ENCODE peak calls at places on chromosomes 2 and 18, in nine cellular contexts. One of them, this sample, is unnamed.

GRCh38 chr18:13381907-13382682 is 163.5 kb downstream of the LDLRAD4 start:
- DNase-seq in WTC11: no peak
- DNase-seq in fibroblast of mammary gland: peak
- DNase-seq in left ventricle myocardium inferior: peak
- DNase-seq in GM12878: no peak
- DNase-seq in GM12865: peak
- DNase-seq in PC-3: no peak
- DNase-seq in fibroblast of the aortic adventitia: peak
- DNase-seq in testis: peak
- DNase-seq in this sample: peak

GRCh38 chr2:157420771-157421323 is 23.0 kb downstream of the CYTIP start:
- DNase-seq in WTC11: no peak
- DNase-seq in fibroblast of mammary gland: peak
- DNase-seq in left ventricle myocardium inferior: no peak
- DNase-seq in GM12878: no peak
- DNase-seq in GM12865: peak
- DNase-seq in PC-3: no peak
- DNase-seq in fibroblast of the aortic adventitia: peak
- DNase-seq in testis: no peak
- DNase-seq in this sample: no peak

GRCh38 chr18:48805826-48806535 is 144.8 kb downstream of the SMAD7 start:
- DNase-seq in WTC11: peak
- DNase-seq in fibroblast of mammary gland: no peak
- DNase-seq in left ventricle myocardium inferior: peak
- DNase-seq in GM12878: no peak
- DNase-seq in GM12865: no peak
- DNase-seq in PC-3: no peak
- DNase-seq in fibroblast of the aortic adventitia: no peak
- DNase-seq in testis: peak
- DNase-seq in this sample: no peak

GRCh38 chr2:18077211-18077610 is 198.7 kb downstream of the KCNS3 start:
- DNase-seq in WTC11: no peak
- DNase-seq in fibroblast of mammary gland: no peak
- DNase-seq in left ventricle myocardium inferior: no peak
- DNase-seq in GM12878: no peak
- DNase-seq in GM12865: no peak
- DNase-seq in PC-3: no peak
- DNase-seq in fibroblast of the aortic adventitia: no peak
- DNase-seq in testis: no peak
- DNase-seq in this sample: no peak

GRCh38 chr2:40279001-40279400 is 172.9 kb downstream of the SLC8A1 start:
- DNase-seq in WTC11: no peak
- DNase-seq in fibroblast of mammary gland: peak
- DNase-seq in left ventricle myocardium inferior: no peak
- DNase-seq in GM12878: no peak
- DNase-seq in GM12865: no peak
- DNase-seq in PC-3: no peak
- DNase-seq in fibroblast of the aortic adventitia: peak
- DNase-seq in testis: no peak
- DNase-seq in this sample: no peak

GRCh38 chr2:26994975-26995374 is 24.5 kb downstream of the MAPRE3 start:
- DNase-seq in WTC11: no peak
- DNase-seq in fibroblast of mammary gland: no peak
- DNase-seq in left ventricle myocardium inferior: no peak
- DNase-seq in GM12878: no peak
- DNase-seq in GM12865: no peak
- DNase-seq in PC-3: no peak
- DNase-seq in fibroblast of the aortic adventitia: no peak
- DNase-seq in testis: no peak
- DNase-seq in this sample: no peak

GRCh38 chr2:162587653-162588052 is 243.7 kb downstream of the GCA start:
- DNase-seq in WTC11: no peak
- DNase-seq in fibroblast of mammary gland: no peak
- DNase-seq in left ventricle myocardium inferior: no peak
- DNase-seq in GM12878: no peak
- DNase-seq in GM12865: no peak
- DNase-seq in PC-3: no peak
- DNase-seq in fibroblast of the aortic adventitia: no peak
- DNase-seq in testis: no peak
- DNase-seq in this sample: no peak

GRCh38 chr18:74196220-74197119 is 48.1 kb downstream of the TIMM21 start:
- DNase-seq in WTC11: no peak
- DNase-seq in fibroblast of mammary gland: peak
- DNase-seq in left ventricle myocardium inferior: no peak
- DNase-seq in GM12878: peak
- DNase-seq in GM12865: peak
- DNase-seq in PC-3: peak
- DNase-seq in fibroblast of the aortic adventitia: peak
- DNase-seq in testis: peak
- DNase-seq in this sample: peak

GRCh38 chr2:238569415-238570195 is 142.9 kb downstream of the ASB1 start:
- DNase-seq in WTC11: no peak
- DNase-seq in fibroblast of mammary gland: no peak
- DNase-seq in left ventricle myocardium inferior: no peak
- DNase-seq in GM12878: no peak
- DNase-seq in GM12865: no peak
- DNase-seq in PC-3: no peak
- DNase-seq in fibroblast of the aortic adventitia: no peak
- DNase-seq in testis: peak
- DNase-seq in this sample: no peak

GRCh38 chr2:238568455-238569414 is 142.0 kb downstream of the ASB1 start:
- DNase-seq in WTC11: no peak
- DNase-seq in fibroblast of mammary gland: no peak
- DNase-seq in left ventricle myocardium inferior: no peak
- DNase-seq in GM12878: no peak
- DNase-seq in GM12865: no peak
- DNase-seq in PC-3: no peak
- DNase-seq in fibroblast of the aortic adventitia: no peak
- DNase-seq in testis: no peak
- DNase-seq in this sample: no peak

GRCh38 chr2:238570926-238571325 is 144.2 kb downstream of the ASB1 start:
- DNase-seq in WTC11: no peak
- DNase-seq in fibroblast of mammary gland: no peak
- DNase-seq in left ventricle myocardium inferior: no peak
- DNase-seq in GM12878: no peak
- DNase-seq in GM12865: no peak
- DNase-seq in PC-3: no peak
- DNase-seq in fibroblast of the aortic adventitia: no peak
- DNase-seq in testis: no peak
- DNase-seq in this sample: no peak

GRCh38 chr2:238571626-238572372 is 145.1 kb downstream of the ASB1 start:
- DNase-seq in WTC11: no peak
- DNase-seq in fibroblast of mammary gland: no peak
- DNase-seq in left ventricle myocardium inferior: no peak
- DNase-seq in GM12878: no peak
- DNase-seq in GM12865: no peak
- DNase-seq in PC-3: no peak
- DNase-seq in fibroblast of the aortic adventitia: no peak
- DNase-seq in testis: no peak
- DNase-seq in this sample: no peak

DNA sequence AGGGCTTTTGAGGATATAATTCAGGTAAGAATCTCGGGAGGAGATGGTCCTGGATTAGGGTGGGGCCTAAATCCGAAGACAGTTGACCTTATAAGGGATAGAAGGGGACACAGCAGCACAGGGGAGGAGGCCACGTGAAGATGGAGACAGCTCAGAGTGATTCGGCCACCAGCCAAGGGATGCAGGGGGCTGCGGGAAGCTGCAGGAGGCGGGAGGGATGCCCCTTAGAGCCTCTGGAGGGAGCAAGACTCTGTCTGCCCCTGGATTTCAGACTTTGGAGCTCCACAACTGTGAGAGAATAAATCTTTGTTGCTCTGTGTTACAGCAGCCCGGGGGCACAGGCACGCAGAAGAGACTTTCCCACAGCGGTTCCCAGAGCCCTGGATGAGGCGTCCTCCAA is 143.7 kb downstream of the ASB1 start:
- DNase-seq in WTC11: no peak
- DNase-seq in fibroblast of mammary gland: no peak
- DNase-seq in left ventricle myocardium inferior: no peak
- DNase-seq in GM12878: no peak
- DNase-seq in GM12865: no peak
- DNase-seq in PC-3: no peak
- DNase-seq in fibroblast of the aortic adventitia: no peak
- DNase-seq in testis: no peak
- DNase-seq in this sample: no peak
- TF ChIP-seq CTCF in WTC11: no peak
- TF ChIP-seq CTCF in fibroblast of mammary gland: no peak
- TF ChIP-seq CTCF in left ventricle myocardium inferior: no peak
- TF ChIP-seq CTCF in GM12878: no peak
- TF ChIP-seq CTCF in GM12865: no peak
- TF ChIP-seq CTCF in PC-3: no peak
- TF ChIP-seq CTCF in fibroblast of the aortic adventitia: no peak
- TF ChIP-seq CTCF in testis: no peak
- TF ChIP-seq CTCF in this sample: no peak

GRCh38 chr2:238939521-238940403 is 91.9 kb downstream of the TWIST2 start:
- DNase-seq in WTC11: no peak
- DNase-seq in fibroblast of mammary gland: no peak
- DNase-seq in left ventricle myocardium inferior: no peak
- DNase-seq in GM12878: no peak
- DNase-seq in GM12865: no peak
- DNase-seq in PC-3: no peak
- DNase-seq in fibroblast of the aortic adventitia: no peak
- DNase-seq in testis: no peak
- DNase-seq in this sample: no peak

GRCh38 chr2:238941262-238941792 is 93.4 kb downstream of the TWIST2 start:
- DNase-seq in WTC11: no peak
- DNase-seq in fibroblast of mammary gland: no peak
- DNase-seq in left ventricle myocardium inferior: no peak
- DNase-seq in GM12878: no peak
- DNase-seq in GM12865: no peak
- DNase-seq in PC-3: no peak
- DNase-seq in fibroblast of the aortic adventitia: no peak
- DNase-seq in testis: no peak
- DNase-seq in this sample: no peak

GRCh38 chr2:238942941-238943715 is 95.2 kb downstream of the TWIST2 start:
- DNase-seq in WTC11: no peak
- DNase-seq in fibroblast of mammary gland: peak
- DNase-seq in left ventricle myocardium inferior: no peak
- DNase-seq in GM12878: no peak
- DNase-seq in GM12865: no peak
- DNase-seq in PC-3: no peak
- DNase-seq in fibroblast of the aortic adventitia: peak
- DNase-seq in testis: no peak
- DNase-seq in this sample: peak

GRCh38 chr2:238940806-238941205 is 92.9 kb downstream of the TWIST2 start:
- DNase-seq in WTC11: no peak
- DNase-seq in fibroblast of mammary gland: no peak
- DNase-seq in left ventricle myocardium inferior: no peak
- DNase-seq in GM12878: no peak
- DNase-seq in GM12865: no peak
- DNase-seq in PC-3: no peak
- DNase-seq in fibroblast of the aortic adventitia: no peak
- DNase-seq in testis: no peak
- DNase-seq in this sample: no peak

GRCh38 chr2:238942080-238942761 is 94.3 kb downstream of the TWIST2 start:
- DNase-seq in WTC11: no peak
- DNase-seq in fibroblast of mammary gland: no peak
- DNase-seq in left ventricle myocardium inferior: no peak
- DNase-seq in GM12878: no peak
- DNase-seq in GM12865: no peak
- DNase-seq in PC-3: no peak
- DNase-seq in fibroblast of the aortic adventitia: no peak
- DNase-seq in testis: no peak
- DNase-seq in this sample: peak
- TF ChIP-seq CTCF in WTC11: no peak
- TF ChIP-seq CTCF in fibroblast of mammary gland: no peak
- TF ChIP-seq CTCF in left ventricle myocardium inferior: no peak
- TF ChIP-seq CTCF in GM12878: no peak
- TF ChIP-seq CTCF in GM12865: no peak
- TF ChIP-seq CTCF in PC-3: no peak
- TF ChIP-seq CTCF in fibroblast of the aortic adventitia: no peak
- TF ChIP-seq CTCF in testis: no peak
- TF ChIP-seq CTCF in this sample: no peak

GRCh38 chr2:205998601-205999000 is 87.4 kb downstream of the INO80D start:
- DNase-seq in WTC11: no peak
- DNase-seq in fibroblast of mammary gland: no peak
- DNase-seq in left ventricle myocardium inferior: no peak
- DNase-seq in GM12878: no peak
- DNase-seq in GM12865: no peak
- DNase-seq in PC-3: no peak
- DNase-seq in fibroblast of the aortic adventitia: no peak
- DNase-seq in testis: no peak
- DNase-seq in this sample: no peak

GRCh38 chr2:205990104-205990503 is 95.9 kb downstream of the INO80D start:
- DNase-seq in WTC11: no peak
- DNase-seq in fibroblast of mammary gland: no peak
- DNase-seq in left ventricle myocardium inferior: no peak
- DNase-seq in GM12878: no peak
- DNase-seq in GM12865: no peak
- DNase-seq in PC-3: no peak
- DNase-seq in fibroblast of the aortic adventitia: no peak
- DNase-seq in testis: no peak
- DNase-seq in this sample: no peak

GRCh38 chr2:205994344-205994743 is 91.6 kb downstream of the INO80D start:
- DNase-seq in WTC11: no peak
- DNase-seq in fibroblast of mammary gland: no peak
- DNase-seq in left ventricle myocardium inferior: no peak
- DNase-seq in GM12878: no peak
- DNase-seq in GM12865: no peak
- DNase-seq in PC-3: no peak
- DNase-seq in fibroblast of the aortic adventitia: no peak
- DNase-seq in testis: no peak
- DNase-seq in this sample: no peak

GRCh38 chr2:205996156-205996555 is 89.8 kb downstream of the INO80D start:
- DNase-seq in WTC11: no peak
- DNase-seq in fibroblast of mammary gland: no peak
- DNase-seq in left ventricle myocardium inferior: no peak
- DNase-seq in GM12878: no peak
- DNase-seq in GM12865: no peak
- DNase-seq in PC-3: no peak
- DNase-seq in fibroblast of the aortic adventitia: no peak
- DNase-seq in testis: no peak
- DNase-seq in this sample: no peak

DNA sequence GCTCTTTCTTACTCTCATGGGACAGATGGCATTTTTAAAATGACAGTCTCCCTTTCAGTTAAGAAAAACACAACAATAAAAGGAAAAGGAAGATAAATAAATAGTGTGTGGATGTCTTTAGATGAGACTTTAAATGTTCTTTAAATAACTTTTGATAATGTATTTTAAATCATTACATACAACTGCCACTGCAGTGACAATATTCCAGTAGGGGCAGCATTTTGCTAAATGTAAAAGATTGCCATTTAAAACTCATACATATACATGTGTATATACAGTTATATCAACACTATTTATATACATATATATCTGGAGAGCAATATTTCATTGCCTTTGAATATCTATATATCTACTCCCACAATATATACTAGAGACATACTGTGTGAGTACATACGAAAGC is 90.7 kb downstream of the INO80D start:
- DNase-seq in WTC11: no peak
- DNase-seq in fibroblast of mammary gland: no peak
- DNase-seq in left ventricle myocardium inferior: no peak
- DNase-seq in GM12878: no peak
- DNase-seq in GM12865: no peak
- DNase-seq in PC-3: peak
- DNase-seq in fibroblast of the aortic adventitia: no peak
- DNase-seq in testis: no peak
- DNase-seq in this sample: no peak
- TF ChIP-seq CTCF in WTC11: no peak
- TF ChIP-seq CTCF in fibroblast of mammary gland: peak
- TF ChIP-seq CTCF in left ventricle myocardium inferior: no peak
- TF ChIP-seq CTCF in GM12878: no peak
- TF ChIP-seq CTCF in GM12865: no peak
- TF ChIP-seq CTCF in PC-3: peak
- TF ChIP-seq CTCF in fibroblast of the aortic adventitia: no peak
- TF ChIP-seq CTCF in testis: no peak
- TF ChIP-seq CTCF in this sample: no peak

GRCh38 chr2:219737270-219737691 is 109.9 kb downstream of the SLC4A3 start:
- DNase-seq in WTC11: no peak
- DNase-seq in fibroblast of mammary gland: peak
- DNase-seq in left ventricle myocardium inferior: peak
- DNase-seq in GM12878: no peak
- DNase-seq in GM12865: no peak
- DNase-seq in PC-3: peak
- DNase-seq in fibroblast of the aortic adventitia: peak
- DNase-seq in testis: peak
- DNase-seq in this sample: peak
- TF ChIP-seq CTCF in WTC11: no peak
- TF ChIP-seq CTCF in fibroblast of mammary gland: peak
- TF ChIP-seq CTCF in left ventricle myocardium inferior: peak
- TF ChIP-seq CTCF in GM12878: peak
- TF ChIP-seq CTCF in GM12865: no peak
- TF ChIP-seq CTCF in PC-3: peak
- TF ChIP-seq CTCF in fibroblast of the aortic adventitia: peak
- TF ChIP-seq CTCF in testis: peak
- TF ChIP-seq CTCF in this sample: no peak